ENCODE peak calls at places on chromosome 4, in seven cellular contexts. C, E, J, L, H, M and D are unnamed samples.

GRCh38 chr4:88628746-88629145 is 36.5 kb downstream of the HERC3 start:
- DNase-seq in C (no peak), E (no peak), J (no peak), L (no peak), H (no peak), M (peak), D (no peak)

GRCh38 chr4:5110901-5111300 is 59.6 kb downstream of the STK32B start:
- DNase-seq in C (no peak), E (no peak), J (no peak), L (no peak), H (no peak), M (no peak), D (no peak)

GRCh38 chr4:135718019-135718418 is 1516.4 kb upstream of the PABPC4L start:
- DNase-seq in C (no peak), E (peak), J (no peak), L (no peak), H (no peak), M (no peak), D (no peak)

GRCh38 chr4:104395219-104395618 is 99.5 kb downstream of the CXXC4 start:
- DNase-seq in C (no peak), E (no peak), J (no peak), L (no peak), H (no peak), M (no peak), D (peak)

GRCh38 chr4:104941661-104942062 is 205.0 kb upstream of the TET2 start:
- DNase-seq in C (no peak), E (no peak), J (no peak), L (no peak), H (no peak), M (no peak), D (no peak)

GRCh38 chr4:174674305-174674840 is 152.1 kb upstream of the HPGD start:
- DNase-seq in C (no peak), E (peak), J (no peak), L (no peak), H (no peak), M (peak), D (peak)

GRCh38 chr4:123259676-123260428 is 136.7 kb upstream of the SPRY1 start:
- DNase-seq in C (no peak), E (no peak), J (no peak), L (no peak), H (no peak), M (no peak), D (no peak)

GRCh38 chr4:111230265-111230664 is 607.4 kb upstream of the PITX2 start:
- DNase-seq in C (no peak), E (peak), J (no peak), L (no peak), H (no peak), M (no peak), D (peak)

GRCh38 chr4:139655116-139655515 is 10.5 kb upstream of the MGST2 start:
- DNase-seq in C (no peak), E (peak), J (peak), L (no peak), H (no peak), M (peak), D (peak)

DNA sequence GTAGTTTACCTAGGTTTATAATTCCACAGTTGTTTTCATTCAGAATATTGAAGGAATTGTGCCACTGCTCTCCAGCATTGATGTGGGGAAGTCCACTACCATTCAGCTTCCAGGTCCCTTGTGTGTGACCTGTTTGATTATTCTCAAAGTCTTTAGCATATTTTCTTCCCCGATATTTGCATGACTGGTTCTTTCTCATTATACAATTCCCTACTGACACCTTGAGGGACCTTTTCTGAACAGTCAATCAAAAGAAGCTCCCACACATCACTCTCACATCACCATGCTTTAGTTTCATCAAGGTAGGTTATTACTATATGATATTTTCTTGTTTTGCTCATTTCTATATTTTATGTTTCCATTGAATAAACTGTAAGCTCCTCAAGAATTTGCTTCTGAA is 44.1 kb downstream of the SLC39A8 start:
- DNase-seq in C (no peak), E (no peak), J (no peak), L (no peak), H (no peak), M (no peak), D (no peak)
- H2BK5ac ChIP-seq in C (no peak), E (no peak), J (no peak), L (no peak), H (no peak), M (no peak), D (no peak)

GRCh38 chr4:173418636-173419035 is 19.7 kb upstream of the SCRG1 start:
- DNase-seq in C (no peak), E (no peak), J (no peak), L (no peak), H (no peak), M (no peak), D (no peak)
- H3K4me2 ChIP-seq in C (no peak), E (no peak), J (no peak), L (no peak), H (no peak), M (no peak), D (no peak)

DNA sequence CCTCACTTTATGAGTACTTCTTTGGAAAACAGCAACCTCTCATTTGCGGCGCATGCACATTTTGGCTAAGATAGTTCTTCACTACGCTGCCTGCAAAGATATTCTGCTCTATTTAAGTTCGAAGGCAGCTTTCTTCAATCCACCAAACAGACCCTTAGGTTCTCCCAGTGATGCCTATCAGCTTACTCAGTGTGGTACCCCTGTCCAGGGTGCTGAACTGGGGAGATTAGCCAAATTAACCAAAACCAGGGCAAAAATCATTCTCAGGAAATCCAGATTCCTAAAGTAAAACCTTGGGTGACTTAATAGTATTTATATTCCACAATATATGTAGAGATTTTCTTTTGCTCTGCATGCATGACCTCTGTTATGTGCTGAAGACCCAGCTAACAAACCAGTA is 418.0 kb downstream of the STIM2 start:
- DNase-seq in C (no peak), E (peak), J (peak), L (peak), H (peak), M (no peak), D (peak)
- H2BK5ac ChIP-seq in C (no peak), E (no peak), J (no peak), L (no peak), H (no peak), M (no peak), D (no peak)

GRCh38 chr4:62709618-62710252 is 1509.6 kb downstream of the ADGRL3 start:
- DNase-seq in C (no peak), E (peak), J (peak), L (peak), H (no peak), M (peak), D (peak)
- H3K4me2 ChIP-seq in C (no peak), E (peak), J (no peak), L (no peak), H (no peak), M (no peak), D (no peak)

DNA sequence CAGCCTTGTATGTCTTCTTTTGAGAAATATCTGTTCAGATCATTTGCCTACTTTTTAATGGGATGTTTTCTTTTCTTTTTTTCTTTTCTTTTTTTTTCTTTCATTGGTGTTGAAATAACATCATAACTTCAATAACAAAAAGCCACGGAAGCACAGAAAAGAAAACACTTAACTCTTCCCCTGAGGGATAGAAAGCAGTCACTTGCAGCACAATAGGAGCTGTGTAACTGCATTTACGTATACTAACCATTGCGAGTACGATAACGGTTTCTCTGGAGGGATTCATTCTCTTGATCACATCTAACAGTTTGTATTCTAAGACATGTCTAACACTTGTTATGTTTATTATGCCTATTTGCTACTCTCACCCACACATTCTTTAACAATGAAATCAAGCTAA is 27.3 kb downstream of the C4orf46 start:
- DNase-seq in C (no peak), E (no peak), J (no peak), L (no peak), H (no peak), M (no peak), D (no peak)
- H2BK5ac ChIP-seq in C (no peak), E (no peak), J (no peak), L (no peak), H (no peak), M (no peak), D (no peak)

GRCh38 chr4:82786794-82787193 is 11.8 kb downstream of the SCD5 start:
- DNase-seq in C (no peak), E (no peak), J (no peak), L (no peak), H (peak), M (no peak), D (no peak)
- H3K4me2 ChIP-seq in C (no peak), E (no peak), J (no peak), L (no peak), H (no peak), M (no peak), D (no peak)

GRCh38 chr4:41156574-41156973 is 57.8 kb downstream of the APBB2 start:
- DNase-seq in C (no peak), E (peak), J (no peak), L (no peak), H (no peak), M (no peak), D (peak)
- H2BK5ac ChIP-seq in C (no peak), E (peak), J (no peak), L (no peak), H (no peak), M (no peak), D (no peak)

DNA sequence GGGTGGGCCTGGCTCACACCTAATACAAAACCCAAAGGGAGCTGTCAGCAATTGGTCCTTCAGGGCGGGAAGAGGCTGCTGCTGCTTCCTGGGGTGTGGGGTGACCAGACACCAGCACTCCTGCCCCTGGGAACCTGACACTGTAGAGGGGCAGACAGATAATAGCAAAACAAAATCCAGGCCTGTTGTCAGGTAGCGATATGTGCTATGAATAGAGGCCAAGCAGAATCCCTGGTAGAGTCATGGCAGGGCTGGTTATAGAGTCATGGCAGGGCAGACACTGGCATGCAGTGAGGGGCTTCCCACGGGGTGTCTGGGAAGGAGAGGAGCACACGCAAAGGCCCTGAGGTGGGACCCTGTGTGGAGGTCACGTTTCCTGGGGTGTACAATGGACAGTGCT is 79.6 kb upstream of the PSAPL1 start:
- DNase-seq in C (no peak), E (no peak), J (no peak), L (no peak), H (no peak), M (no peak), D (no peak)
- H3K4me2 ChIP-seq in C (no peak), E (no peak), J (no peak), L (no peak), H (no peak), M (no peak), D (no peak)